ENCODE peak calls at places on chromosome 9, in five cellular contexts. R, I, T, Q and Y are unnamed samples.

GRCh38 chr9:33884856-33885701 is 68.1 kb downstream of the UBE2R2 start:
- DNase-seq in T (peak), I (no peak), R (peak), Q (no peak), Y (no peak)

GRCh38 chr9:12923472-12924009 is 148.7 kb downstream of the LURAP1L start:
- DNase-seq in T (no peak), I (peak), R (peak), Q (no peak), Y (no peak)

GRCh38 chr9:98610196-98610595 is 98.5 kb downstream of the GABBR2 start:
- DNase-seq in T (no peak), R (peak), I (no peak), Q (no peak), Y (no peak)

GRCh38 chr9:101486693-101487442 is 46.8 kb upstream of the RNF20 start:
- DNase-seq in T (peak), I (no peak), Q (no peak), R (peak), Y (no peak)

GRCh38 chr9:126225611-126226609 is 100.7 kb upstream of the MVB12B start:
- DNase-seq in R (no peak), T (no peak), Q (no peak), I (no peak), Y (no peak)

GRCh38 chr9:93896093-93896492 is 59.1 kb downstream of the BARX1 start:
- DNase-seq in I (no peak), Q (no peak), T (peak), R (no peak), Y (no peak)

GRCh38 chr9:114386886-114387677 is 700 bp downstream of the AKNA start:
- DNase-seq in T (no peak), Q (no peak), R (no peak), I (no peak), Y (no peak)

GRCh38 chr9:36148652-36149051 is 12.1 kb downstream of the GLIPR2 start:
- DNase-seq in R (peak), T (peak), I (peak), Q (peak), Y (no peak)

GRCh38 chr9:5510991-5511390 is 660 bp downstream of the PDCD1LG2 start:
- DNase-seq in Q (no peak), T (no peak), R (peak), I (peak), Y (no peak)

GRCh38 chr9:83623634-83623991 is 670 bp downstream of the IDNK start:
- DNase-seq in Q (no peak), I (no peak), R (no peak), T (no peak), Y (no peak)

GRCh38 chr9:79577969-79578723 is 6.4 kb downstream of the TLE4 start:
- DNase-seq in Q (no peak), I (no peak), T (no peak), R (no peak), Y (no peak)

GRCh38 chr9:109107402-109108240 is 12.1 kb downstream of the TMEM245 start:
- DNase-seq in R (peak), Q (no peak), T (no peak), I (no peak), Y (no peak)

GRCh38 chr9:72974501-72974900 is 21.6 kb upstream of the ALDH1A1 start:
- DNase-seq in I (no peak), Q (no peak), T (no peak), R (no peak), Y (no peak)

GRCh38 chr9:110111868-110112267 is 96.1 kb downstream of the C9orf152 start:
- DNase-seq in Q (no peak), I (no peak), T (no peak), R (no peak), Y (no peak)

GRCh38 chr9:115144706-115145105 is 26.7 kb upstream of the TNC start:
- DNase-seq in T (no peak), R (no peak), I (no peak), Q (no peak), Y (no peak)

GRCh38 chr9:126291925-126292324 is 34.7 kb upstream of the MVB12B start:
- DNase-seq in I (no peak), T (no peak), Q (no peak), R (no peak), Y (no peak)

GRCh38 chr9:98980291-98980690 is 36.6 kb downstream of the COL15A1 start:
- DNase-seq in R (no peak), I (no peak), T (no peak), Q (no peak), Y (no peak)

GRCh38 chr9:5832543-5833529 is at the start of gene ERMP1:
- DNase-seq in Q (peak), T (peak), R (peak), I (no peak), Y (no peak)

GRCh38 chr9:36158917-36159316 is 10.3 kb upstream of the CCIN start:
- DNase-seq in R (peak), T (no peak), Q (no peak), I (no peak), Y (no peak)

GRCh38 chr9:69307446-69308216 is 17.4 kb upstream of the ENTREP1 start:
- DNase-seq in T (no peak), I (no peak), Q (no peak), R (peak), Y (no peak)

GRCh38 chr9:38243993-38244392 is 148.5 kb upstream of the ALDH1B1 start:
- DNase-seq in Q (no peak), R (no peak), I (no peak), T (no peak), Y (no peak)

DNA sequence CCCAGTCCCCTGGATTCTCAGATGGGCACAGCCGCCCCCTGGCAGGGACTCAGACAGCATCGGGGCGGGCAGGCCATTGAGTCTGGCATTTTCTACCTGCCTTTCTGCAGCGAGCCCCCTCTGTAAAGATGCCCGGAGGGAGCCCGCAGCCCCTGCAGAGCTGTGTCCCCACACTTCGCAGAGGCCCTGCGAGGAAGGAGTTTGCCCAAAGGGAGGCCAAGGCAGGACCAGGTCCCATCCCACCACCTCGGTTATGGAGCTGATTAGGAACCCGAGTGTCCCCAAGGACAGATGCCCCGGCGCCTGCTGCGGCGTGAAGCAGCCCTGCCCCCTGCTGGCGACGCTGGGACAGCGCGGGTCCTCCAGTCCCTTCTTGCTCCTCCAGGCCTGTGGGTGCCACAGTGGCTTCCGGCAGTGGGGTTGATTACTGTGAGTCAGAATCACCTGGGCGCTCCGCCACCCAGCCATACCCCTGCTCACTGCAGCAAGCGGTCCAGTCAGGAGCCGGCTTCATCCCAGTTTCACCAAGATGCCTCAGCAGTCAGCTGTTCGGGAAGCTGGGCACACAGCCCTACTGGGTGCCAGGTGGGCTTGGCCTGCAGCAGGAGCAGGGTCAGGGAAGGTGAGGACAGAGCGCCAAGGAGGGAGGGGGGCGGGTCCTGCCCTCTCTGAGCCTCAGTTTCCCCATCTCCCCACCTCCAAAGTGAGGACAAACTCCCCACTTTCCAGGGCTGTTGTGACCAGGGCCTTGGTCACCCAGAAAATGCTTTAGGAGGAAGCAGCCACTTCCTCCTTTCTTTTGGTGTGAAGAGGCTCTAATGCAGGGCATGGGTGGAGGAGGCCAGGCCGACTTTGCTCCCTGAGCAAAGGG is 117.1 kb downstream of the RXRA start:
- DNase-seq in Q (peak), I (peak), R (peak), T (peak), Y (peak)
- TF ChIP-seq CTCF in Q (peak), I (peak), R (peak), T (peak), Y (peak)

GRCh38 chr9:18060304-18060934 is 413.5 kb upstream of the ADAMTSL1 start:
- DNase-seq in I (no peak), R (no peak), T (no peak), Q (no peak), Y (no peak)
- TF ChIP-seq CTCF in I (peak), R (no peak), T (peak), Q (peak), Y (no peak)

DNA sequence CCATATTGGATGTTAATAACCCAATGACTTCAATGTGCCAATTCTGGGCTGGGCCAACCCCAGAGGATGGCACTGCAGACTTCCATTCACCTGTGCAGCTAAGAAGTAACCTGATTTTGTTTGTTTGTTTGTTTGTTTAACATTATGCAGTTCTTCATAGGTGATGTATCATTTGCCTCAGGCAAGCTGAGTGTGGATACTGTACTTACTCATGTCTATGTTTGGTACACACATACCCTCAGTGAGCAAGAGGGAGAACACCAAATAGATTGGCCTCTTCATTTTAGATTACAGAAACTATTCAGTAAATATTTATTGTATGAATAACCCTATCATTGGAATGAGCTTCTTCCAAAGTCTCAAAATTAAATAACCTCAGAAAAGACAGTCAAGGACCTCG is 180.2 kb upstream of the SMC2 start:
- DNase-seq in I (no peak), R (no peak), T (no peak), Q (no peak), Y (no peak)
- TF ChIP-seq CTCF in I (no peak), R (no peak), T (no peak), Q (no peak), Y (no peak)

GRCh38 chr9:136847827-136848392 is 1.3 kb upstream of the PHPT1 start:
- DNase-seq in R (peak), Q (peak), T (peak), I (no peak), Y (no peak)
- TF ChIP-seq CTCF in R (no peak), Q (no peak), T (no peak), I (no peak), Y (no peak)